ENCODE peak calls at places on chromosome 6, in six cellular contexts. J is HAP-1, X is lower lobe of right lung, R is GM23338, Q is PC-9, G is cardiac muscle cell. P is an unnamed sample.

GRCh38 chr6:74585779-74586178 is 620.1 kb downstream of the COL12A1 start:
- DNase-seq in G (peak; percentile 22), Q (no peak), X (no peak), J (no peak), R (no peak), P (no peak)

GRCh38 chr6:158879180-158879579 is 60.0 kb upstream of the EZR start:
- DNase-seq in J (no peak), R (peak; percentile 21), Q (no peak), X (no peak), G (peak; percentile 52), P (no peak)

GRCh38 chr6:159163901-159164370 is 5.3 kb upstream of the FNDC1 start:
- DNase-seq in G (peak; percentile 93), X (no peak), J (no peak), R (no peak), Q (no peak), P (no peak)

GRCh38 chr6:130720076-130720475 is 107.1 kb upstream of the SMLR1 start:
- DNase-seq in R (no peak), J (no peak), Q (no peak), X (no peak), G (no peak), P (no peak)

GRCh38 chr6:81262656-81263055 is 489.8 kb downstream of the TENT5A start:
- DNase-seq in J (no peak), Q (no peak), G (no peak), X (peak; percentile 37), R (no peak), P (peak; percentile 31)

GRCh38 chr6:45105170-45105820 is 222.8 kb upstream of the RUNX2 start:
- DNase-seq in R (no peak), X (no peak), Q (no peak), J (no peak), G (no peak), P (no peak)

GRCh38 chr6:11729083-11729482 is 49.5 kb downstream of the ADTRP start:
- DNase-seq in Q (no peak), X (no peak), R (no peak), J (no peak), G (no peak), P (no peak)

GRCh38 chr6:35213824-35214756 is at the start of gene SCUBE3:
- DNase-seq in R (peak; percentile 86), X (no peak), J (peak; percentile 81), Q (peak; percentile 19), G (peak; percentile 44), P (no peak)

GRCh38 chr6:56637640-56638039 is 5.0 kb downstream of the DST start:
- DNase-seq in G (peak; percentile 84), Q (no peak), X (no peak), R (peak; percentile 76), J (no peak), P (no peak)

GRCh38 chr6:38137609-38138008 is 318.1 kb downstream of the ZFAND3 start:
- DNase-seq in R (peak; percentile 78), J (no peak), G (no peak), X (no peak), Q (no peak), P (no peak)

GRCh38 chr6:113564401-113565161 is 292.6 kb upstream of the MARCKS start:
- DNase-seq in X (peak; percentile 62), Q (no peak), J (peak; percentile 15), R (peak; percentile 91), G (peak; percentile 98), P (peak; percentile 68)

GRCh38 chr6:117840541-117840983 is 66.5 kb upstream of the SLC35F1 start:
- DNase-seq in R (peak; percentile 84), G (peak; percentile 25), J (peak; percentile 69), X (no peak), Q (peak; percentile 1), P (no peak)

GRCh38 chr6:87806635-87807034 is 104.6 kb upstream of the AKIRIN2 start:
- DNase-seq in R (no peak), J (no peak), G (peak; percentile 15), X (no peak), Q (no peak), P (no peak)

GRCh38 chr6:127162808-127163207 is 44.3 kb downstream of the RSPO3 start:
- DNase-seq in R (no peak), Q (no peak), J (no peak), X (no peak), G (peak; percentile 62), P (no peak)

GRCh38 chr6:154535146-154535545 is 24.7 kb upstream of the CNKSR3 start:
- DNase-seq in G (peak; percentile 41), J (no peak), Q (no peak), X (no peak), R (no peak), P (no peak)

GRCh38 chr6:103983860-103984259 is 875.9 kb downstream of the HACE1 start:
- DNase-seq in R (no peak), J (no peak), X (no peak), G (no peak), Q (peak; percentile 0), P (no peak)

GRCh38 chr6:149153100-149153499 is 164.4 kb upstream of the TAB2 start:
- DNase-seq in J (no peak), X (no peak), Q (no peak), G (no peak), R (no peak), P (no peak)

GRCh38 chr6:3585320-3585935 is 128.6 kb upstream of the SLC22A23 start:
- DNase-seq in X (no peak), Q (no peak), J (no peak), R (no peak), G (peak; percentile 69), P (no peak)

GRCh38 chr6:41182069-41183034 is 18.6 kb downstream of the TREML2 start:
- DNase-seq in X (no peak), R (peak; percentile 84), G (peak; percentile 74), J (peak; percentile 43), Q (peak; percentile 10), P (no peak)

GRCh38 chr6:125789576-125790402 is 971 bp upstream of the NCOA7 start:
- DNase-seq in G (peak; percentile 76), Q (peak; percentile 25), X (peak; percentile 64), R (peak; percentile 63), J (peak; percentile 75), P (peak; percentile 66)

GRCh38 chr6:159151266-159151855 is 17.8 kb upstream of the FNDC1 start:
- DNase-seq in R (peak; percentile 54), G (peak; percentile 76), X (no peak), Q (peak; percentile 28), J (peak; percentile 72), P (peak; percentile 68)

GRCh38 chr6:107493158-107494057 is 3.5 kb downstream of the SOBP start:
- DNase-seq in J (peak; percentile 76), Q (no peak), X (no peak), R (peak; percentile 59), G (peak; percentile 61), P (no peak)

GRCh38 chr6:9139762-9140161 is 704.4 kb upstream of the SLC35B3 start:
- DNase-seq in G (no peak), R (no peak), X (no peak), J (no peak), Q (no peak), P (no peak)

GRCh38 chr6:41846666-41847237 is 48.4 kb downstream of the USP49 start:
- DNase-seq in R (peak; percentile 81), J (peak; percentile 82), G (peak; percentile 98), Q (peak; percentile 79), X (no peak), P (no peak)

DNA sequence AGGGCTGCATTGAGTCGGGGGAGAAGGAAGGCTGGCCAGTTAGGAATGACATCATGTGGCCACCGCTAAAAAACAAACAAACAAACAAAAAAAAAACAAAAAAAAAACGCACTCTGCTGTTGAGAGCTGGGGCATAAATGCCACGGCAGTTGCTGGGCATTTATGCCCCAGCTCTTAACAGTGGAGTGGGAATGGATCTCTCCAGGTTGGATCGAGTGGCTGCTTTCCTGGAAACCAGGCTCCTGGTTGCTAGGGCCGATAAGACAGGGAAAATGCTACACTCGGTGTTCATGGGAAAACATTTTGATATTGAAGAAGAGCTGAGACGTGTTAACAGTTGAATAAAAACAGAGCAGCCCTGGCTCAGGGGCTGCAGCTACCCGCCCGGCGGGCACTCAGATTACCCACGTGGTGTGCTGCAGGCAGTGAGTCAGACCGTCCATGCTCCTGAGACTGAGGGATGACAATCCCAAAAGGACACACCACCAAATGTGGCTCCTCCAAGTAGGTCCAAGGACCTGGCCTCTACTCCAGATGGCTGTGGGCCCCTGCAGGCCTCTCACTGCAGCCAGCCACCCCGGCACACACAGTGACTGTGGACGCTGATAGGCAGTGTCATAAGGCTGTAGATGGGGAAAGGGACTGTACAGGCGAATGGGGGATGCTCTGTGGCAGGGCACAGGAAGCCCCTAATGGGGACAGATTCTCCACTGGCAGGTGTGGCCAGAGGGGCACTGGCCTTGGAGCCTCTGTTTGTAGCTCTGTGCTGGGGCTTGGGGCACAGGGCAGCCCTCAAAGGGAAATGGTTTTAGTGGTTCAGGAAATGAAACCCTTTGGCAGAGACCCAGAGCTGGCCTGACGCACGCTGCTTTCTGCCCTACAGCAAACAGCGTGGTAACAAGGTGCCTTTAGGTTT is 237.7 kb downstream of the LY86 start:
- DNase-seq in X (peak; percentile 75), Q (peak; percentile 59), R (no peak), J (no peak), G (peak; percentile 48), P (peak; percentile 66)
- H3K4me3 ChIP-seq in X (no peak overlapping the region), Q (no peak overlapping the region), R (no peak overlapping the region), J (no peak overlapping the region), G (no peak overlapping the region), P (no peak overlapping the region)

GRCh38 chr6:31658158-31658688 is 2.4 kb downstream of the C6orf47 start:
- DNase-seq in X (no peak), J (no peak), Q (no peak), R (no peak), G (no peak), P (no peak)

GRCh38 chr6:31655349-31656237 is at the start of gene APOM:
- DNase-seq in Q (no peak), X (no peak), R (no peak), G (no peak), J (no peak), P (no peak)

GRCh38 chr6:31659649-31660223 is 842 bp downstream of the C6orf47 start:
- DNase-seq in J (no peak), X (no peak), G (peak; percentile 23), R (peak; percentile 46), Q (peak; percentile 18), P (no peak)

GRCh38 chr6:31658983-31659648 is 1.5 kb downstream of the C6orf47 start:
- DNase-seq in J (no peak), G (no peak), R (no peak), X (no peak), Q (no peak), P (no peak)

GRCh38 chr6:31657406-31658157 is 1.9 kb downstream of the APOM start:
- DNase-seq in R (no peak), Q (no peak), G (no peak), X (no peak), J (no peak), P (no peak)
- H3K4me1 ChIP-seq in R (peaks cover 13% of the 10 kb centered on the region), Q (peaks cover 19% of the 10 kb centered on the region), G (peaks cover 13% of the 10 kb centered on the region), X (peaks cover 51% of the 10 kb centered on the region), J (peaks cover 23% of the 10 kb centered on the region), P (peaks cover 39% of the 10 kb centered on the region)

DNA sequence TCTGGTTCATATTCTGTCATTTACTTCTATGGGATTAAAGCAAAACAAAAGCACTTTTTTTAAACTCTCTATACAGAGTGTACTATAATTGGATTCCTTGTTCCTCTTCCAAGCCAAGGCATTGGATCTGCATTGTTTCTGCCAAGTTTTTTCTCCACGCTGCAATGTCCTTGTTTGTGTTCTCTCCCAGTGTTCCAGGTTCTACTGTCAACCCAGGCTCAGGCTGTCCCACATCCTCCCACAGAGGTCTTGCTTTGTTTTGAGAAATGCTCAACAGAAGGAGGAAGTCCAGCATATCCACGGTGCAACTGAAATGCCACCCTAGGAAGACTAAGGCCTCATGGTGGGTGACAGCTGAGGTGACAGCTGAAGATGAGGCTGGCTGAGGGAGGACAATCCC is 287.1 kb upstream of the PRDM1 start:
- DNase-seq in X (no peak), J (no peak), R (no peak), G (no peak), Q (no peak), P (no peak)
- H3K4me3 ChIP-seq in X (no peak overlapping the region), J (no peak overlapping the region), R (no peak overlapping the region), G (no peak overlapping the region), Q (no peak overlapping the region), P (no peak overlapping the region)

GRCh38 chr6:30497714-30498113 is 8.4 kb downstream of the HLA-E start:
- DNase-seq in G (no peak), J (no peak), Q (no peak), X (no peak), R (no peak), P (no peak)
- H3K4me1 ChIP-seq in G (no peaks in the 10 kb centered on the region), J (no peaks in the 10 kb centered on the region), Q (peaks cover 9% of the 10 kb centered on the region), X (peaks cover 56% of the 10 kb centered on the region), R (peaks cover 3% of the 10 kb centered on the region), P (no peaks in the 10 kb centered on the region)

P was measured in mucosa of descending colon.